ENCODE peak calls at places on chromosomes 12 and 14, in nine cellular contexts. One of them, this sample, is unnamed.

GRCh38 chr12:42744539-42745156 is 155.1 kb upstream of the PRICKLE1 start:
- DNase-seq in cardiac muscle cell: no peak
- DNase-seq in osteoblast: no peak
- DNase-seq in tibial nerve: no peak
- DNase-seq in IMR-90: no peak
- DNase-seq in left ventricle myocardium inferior: no peak
- DNase-seq in CD8-positive, alpha-beta T cell: no peak
- DNase-seq in CD8-positive, alpha-beta memory T cell: no peak
- DNase-seq in heart left ventricle: no peak
- DNase-seq in this sample: no peak

GRCh38 chr14:52825085-52825484 is 33.7 kb upstream of the GNPNAT1 start:
- DNase-seq in cardiac muscle cell: no peak
- DNase-seq in osteoblast: no peak
- DNase-seq in tibial nerve: no peak
- DNase-seq in IMR-90: no peak
- DNase-seq in left ventricle myocardium inferior: no peak
- DNase-seq in CD8-positive, alpha-beta T cell: no peak
- DNase-seq in CD8-positive, alpha-beta memory T cell: no peak
- DNase-seq in heart left ventricle: no peak
- DNase-seq in this sample: no peak

GRCh38 chr14:68924392-68925158 is 54.5 kb downstream of the ACTN1 start:
- DNase-seq in cardiac muscle cell: peak; percentile 93
- DNase-seq in osteoblast: peak; percentile 73
- DNase-seq in tibial nerve: no peak
- DNase-seq in IMR-90: no peak
- DNase-seq in left ventricle myocardium inferior: peak; percentile 46
- DNase-seq in CD8-positive, alpha-beta T cell: no peak
- DNase-seq in CD8-positive, alpha-beta memory T cell: no peak
- DNase-seq in heart left ventricle: peak; percentile 51
- DNase-seq in this sample: peak; percentile 59

GRCh38 chr12:54521291-54522062 is 23.9 kb downstream of the NCKAP1L start:
- DNase-seq in cardiac muscle cell: no peak
- DNase-seq in osteoblast: no peak
- DNase-seq in tibial nerve: no peak
- DNase-seq in IMR-90: no peak
- DNase-seq in left ventricle myocardium inferior: no peak
- DNase-seq in CD8-positive, alpha-beta T cell: no peak
- DNase-seq in CD8-positive, alpha-beta memory T cell: no peak
- DNase-seq in heart left ventricle: no peak
- DNase-seq in this sample: no peak

GRCh38 chr14:71498151-71498734 is 434.0 kb upstream of the RGS6 start:
- DNase-seq in cardiac muscle cell: no peak
- DNase-seq in osteoblast: peak; percentile 73
- DNase-seq in tibial nerve: no peak
- DNase-seq in IMR-90: peak; percentile 78
- DNase-seq in left ventricle myocardium inferior: no peak
- DNase-seq in CD8-positive, alpha-beta T cell: no peak
- DNase-seq in CD8-positive, alpha-beta memory T cell: no peak
- DNase-seq in heart left ventricle: no peak
- DNase-seq in this sample: no peak

GRCh38 chr14:95196268-95196667 is 38.9 kb upstream of the DICER1 start:
- DNase-seq in cardiac muscle cell: peak; percentile 22
- DNase-seq in osteoblast: no peak
- DNase-seq in tibial nerve: no peak
- DNase-seq in IMR-90: no peak
- DNase-seq in left ventricle myocardium inferior: no peak
- DNase-seq in CD8-positive, alpha-beta T cell: no peak
- DNase-seq in CD8-positive, alpha-beta memory T cell: no peak
- DNase-seq in heart left ventricle: no peak
- DNase-seq in this sample: no peak

GRCh38 chr14:24051162-24051788 is 534 bp upstream of the CARMIL3 start:
- DNase-seq in cardiac muscle cell: peak; percentile 7
- DNase-seq in osteoblast: peak; percentile 3
- DNase-seq in tibial nerve: no peak
- DNase-seq in IMR-90: no peak
- DNase-seq in left ventricle myocardium inferior: no peak
- DNase-seq in CD8-positive, alpha-beta T cell: no peak
- DNase-seq in CD8-positive, alpha-beta memory T cell: no peak
- DNase-seq in heart left ventricle: no peak
- DNase-seq in this sample: peak; percentile 35

GRCh38 chr12:121802843-121803698 is 738 bp upstream of the SETD1B start:
- DNase-seq in cardiac muscle cell: peak; percentile 95
- DNase-seq in osteoblast: peak; percentile 99
- DNase-seq in tibial nerve: peak; percentile 95
- DNase-seq in IMR-90: peak; percentile 96
- DNase-seq in left ventricle myocardium inferior: peak; percentile 89
- DNase-seq in CD8-positive, alpha-beta T cell: peak; percentile 86
- DNase-seq in CD8-positive, alpha-beta memory T cell: peak; percentile 96
- DNase-seq in heart left ventricle: peak; percentile 92
- DNase-seq in this sample: peak; percentile 86

GRCh38 chr12:98421336-98421735 is 94.1 kb upstream of the TMPO start:
- DNase-seq in cardiac muscle cell: no peak
- DNase-seq in osteoblast: no peak
- DNase-seq in tibial nerve: no peak
- DNase-seq in IMR-90: no peak
- DNase-seq in left ventricle myocardium inferior: no peak
- DNase-seq in CD8-positive, alpha-beta T cell: no peak
- DNase-seq in CD8-positive, alpha-beta memory T cell: no peak
- DNase-seq in heart left ventricle: no peak
- DNase-seq in this sample: no peak

GRCh38 chr12:131849700-131850553 is 21.7 kb downstream of the MMP17 start:
- DNase-seq in cardiac muscle cell: no peak
- DNase-seq in osteoblast: peak; percentile 30
- DNase-seq in tibial nerve: no peak
- DNase-seq in IMR-90: no peak
- DNase-seq in left ventricle myocardium inferior: no peak
- DNase-seq in CD8-positive, alpha-beta T cell: no peak
- DNase-seq in CD8-positive, alpha-beta memory T cell: no peak
- DNase-seq in heart left ventricle: no peak
- DNase-seq in this sample: no peak
- H3K27me3 ChIP-seq in cardiac muscle cell: no peaks in the 10 kb centered on the region
- H3K27me3 ChIP-seq in osteoblast: no peaks in the 10 kb centered on the region
- H3K27me3 ChIP-seq in tibial nerve: no peaks in the 10 kb centered on the region
- H3K27me3 ChIP-seq in IMR-90: no peaks in the 10 kb centered on the region
- H3K27me3 ChIP-seq in left ventricle myocardium inferior: peaks cover 49% of the 10 kb centered on the region
- H3K27me3 ChIP-seq in CD8-positive, alpha-beta T cell: no peaks in the 10 kb centered on the region
- H3K27me3 ChIP-seq in CD8-positive, alpha-beta memory T cell: no peaks in the 10 kb centered on the region
- H3K27me3 ChIP-seq in heart left ventricle: no peaks in the 10 kb centered on the region
- H3K27me3 ChIP-seq in this sample: no peaks in the 10 kb centered on the region

DNA sequence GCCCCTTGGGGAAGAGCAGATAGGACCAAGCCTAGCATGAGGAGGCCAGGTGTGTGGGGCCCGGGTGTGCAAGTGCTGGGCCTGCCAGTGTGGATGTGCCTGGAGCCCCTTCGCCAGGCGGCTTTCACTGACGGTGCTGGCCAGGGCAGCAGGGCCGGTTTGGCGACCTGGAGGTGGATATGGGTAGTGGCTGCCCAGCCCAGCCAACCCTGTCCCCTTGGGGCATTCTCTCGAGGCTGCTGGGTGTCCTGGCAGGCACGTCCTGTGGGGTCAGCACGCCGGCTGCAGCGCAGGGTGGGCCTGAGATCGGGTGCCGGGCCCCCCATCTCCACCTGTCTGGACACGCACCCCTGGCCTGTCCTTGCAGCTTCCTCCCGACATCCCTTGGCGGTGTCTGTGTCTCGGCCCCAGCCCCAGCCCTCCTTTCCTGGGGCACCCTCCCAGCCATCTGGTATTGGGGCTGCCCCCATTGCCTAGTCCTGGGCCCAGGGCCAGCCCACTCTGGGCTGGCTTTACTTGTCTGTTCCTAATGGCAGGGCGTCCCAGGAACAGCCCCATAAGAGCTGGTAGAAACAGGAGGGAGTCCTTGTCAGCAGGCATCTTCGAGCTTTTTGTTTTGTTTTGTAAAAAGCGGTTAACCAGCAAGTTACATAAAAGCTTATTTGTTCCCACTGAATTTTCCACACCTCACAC is 7.2 kb upstream of the CRIP2 start:
- DNase-seq in cardiac muscle cell: no peak
- DNase-seq in osteoblast: no peak
- DNase-seq in tibial nerve: no peak
- DNase-seq in IMR-90: no peak
- DNase-seq in left ventricle myocardium inferior: no peak
- DNase-seq in CD8-positive, alpha-beta T cell: no peak
- DNase-seq in CD8-positive, alpha-beta memory T cell: no peak
- DNase-seq in heart left ventricle: no peak
- DNase-seq in this sample: no peak
- H3K4me1 ChIP-seq in cardiac muscle cell: peaks cover 62% of the 10 kb centered on the region
- H3K4me1 ChIP-seq in osteoblast: no peaks in the 10 kb centered on the region
- H3K4me1 ChIP-seq in tibial nerve: no peaks in the 10 kb centered on the region
- H3K4me1 ChIP-seq in IMR-90: peaks cover 2% of the 10 kb centered on the region
- H3K4me1 ChIP-seq in left ventricle myocardium inferior: peaks cover 87% of the 10 kb centered on the region
- H3K4me1 ChIP-seq in CD8-positive, alpha-beta T cell: no peaks in the 10 kb centered on the region
- H3K4me1 ChIP-seq in CD8-positive, alpha-beta memory T cell: no peaks in the 10 kb centered on the region
- H3K4me1 ChIP-seq in heart left ventricle: peaks cover 81% of the 10 kb centered on the region
- H3K4me1 ChIP-seq in this sample: peaks cover 9% of the 10 kb centered on the region

GRCh38 chr14:104462651-104463630 is 116.6 kb upstream of the C14orf180 start:
- DNase-seq in cardiac muscle cell: no peak
- DNase-seq in osteoblast: peak; percentile 22
- DNase-seq in tibial nerve: no peak
- DNase-seq in IMR-90: no peak
- DNase-seq in left ventricle myocardium inferior: no peak
- DNase-seq in CD8-positive, alpha-beta T cell: no peak
- DNase-seq in CD8-positive, alpha-beta memory T cell: no peak
- DNase-seq in heart left ventricle: no peak
- DNase-seq in this sample: no peak
- H3K27me3 ChIP-seq in cardiac muscle cell: peaks cover 88% of the 10 kb centered on the region
- H3K27me3 ChIP-seq in osteoblast: peaks cover 4% of the 10 kb centered on the region
- H3K27me3 ChIP-seq in tibial nerve: no peaks in the 10 kb centered on the region
- H3K27me3 ChIP-seq in IMR-90: no peaks in the 10 kb centered on the region
- H3K27me3 ChIP-seq in left ventricle myocardium inferior: peaks cover 90% of the 10 kb centered on the region
- H3K27me3 ChIP-seq in CD8-positive, alpha-beta T cell: peaks cover 8% of the 10 kb centered on the region
- H3K27me3 ChIP-seq in CD8-positive, alpha-beta memory T cell: peaks cover 12% of the 10 kb centered on the region
- H3K27me3 ChIP-seq in heart left ventricle: peaks cover 18% of the 10 kb centered on the region
- H3K27me3 ChIP-seq in this sample: peaks cover 10% of the 10 kb centered on the region

GRCh38 chr12:6199211-6199530 is 1.0 kb upstream of the CD9 start:
- DNase-seq in cardiac muscle cell: no peak
- DNase-seq in osteoblast: no peak
- DNase-seq in tibial nerve: no peak
- DNase-seq in IMR-90: no peak
- DNase-seq in left ventricle myocardium inferior: no peak
- DNase-seq in CD8-positive, alpha-beta T cell: no peak
- DNase-seq in CD8-positive, alpha-beta memory T cell: no peak
- DNase-seq in heart left ventricle: no peak
- DNase-seq in this sample: peak; percentile 57

GRCh38 chr12:6199531-6200265 is 502 bp upstream of the CD9 start:
- DNase-seq in cardiac muscle cell: peak; percentile 54
- DNase-seq in osteoblast: no peak
- DNase-seq in tibial nerve: no peak
- DNase-seq in IMR-90: no peak
- DNase-seq in left ventricle myocardium inferior: no peak
- DNase-seq in CD8-positive, alpha-beta T cell: no peak
- DNase-seq in CD8-positive, alpha-beta memory T cell: no peak
- DNase-seq in heart left ventricle: peak; percentile 66
- DNase-seq in this sample: peak; percentile 90

GRCh38 chr12:6195665-6196535 is 4.3 kb upstream of the CD9 start:
- DNase-seq in cardiac muscle cell: peak; percentile 89
- DNase-seq in osteoblast: peak; percentile 100
- DNase-seq in tibial nerve: peak; percentile 97
- DNase-seq in IMR-90: peak; percentile 91
- DNase-seq in left ventricle myocardium inferior: peak; percentile 84
- DNase-seq in CD8-positive, alpha-beta T cell: peak; percentile 60
- DNase-seq in CD8-positive, alpha-beta memory T cell: peak; percentile 79
- DNase-seq in heart left ventricle: peak; percentile 88
- DNase-seq in this sample: peak; percentile 88

GRCh38 chr12:6198556-6198955 is 1.6 kb upstream of the CD9 start:
- DNase-seq in cardiac muscle cell: no peak
- DNase-seq in osteoblast: no peak
- DNase-seq in tibial nerve: no peak
- DNase-seq in IMR-90: no peak
- DNase-seq in left ventricle myocardium inferior: no peak
- DNase-seq in CD8-positive, alpha-beta T cell: no peak
- DNase-seq in CD8-positive, alpha-beta memory T cell: no peak
- DNase-seq in heart left ventricle: no peak
- DNase-seq in this sample: no peak

GRCh38 chr12:6197996-6198395 is 2.2 kb upstream of the CD9 start:
- DNase-seq in cardiac muscle cell: no peak
- DNase-seq in osteoblast: no peak
- DNase-seq in tibial nerve: no peak
- DNase-seq in IMR-90: no peak
- DNase-seq in left ventricle myocardium inferior: no peak
- DNase-seq in CD8-positive, alpha-beta T cell: no peak
- DNase-seq in CD8-positive, alpha-beta memory T cell: no peak
- DNase-seq in heart left ventricle: no peak
- DNase-seq in this sample: no peak
- H3K4me1 ChIP-seq in cardiac muscle cell: no peaks in the 10 kb centered on the region
- H3K4me1 ChIP-seq in osteoblast: peaks cover 3% of the 10 kb centered on the region
- H3K4me1 ChIP-seq in tibial nerve: no peaks in the 10 kb centered on the region
- H3K4me1 ChIP-seq in IMR-90: peaks cover 19% of the 10 kb centered on the region
- H3K4me1 ChIP-seq in left ventricle myocardium inferior: peaks cover 49% of the 10 kb centered on the region
- H3K4me1 ChIP-seq in CD8-positive, alpha-beta T cell: peaks cover 18% of the 10 kb centered on the region
- H3K4me1 ChIP-seq in CD8-positive, alpha-beta memory T cell: peaks cover 17% of the 10 kb centered on the region
- H3K4me1 ChIP-seq in heart left ventricle: peaks cover 37% of the 10 kb centered on the region
- H3K4me1 ChIP-seq in this sample: peaks cover 53% of the 10 kb centered on the region

GRCh38 chr14:54848910-54849309 is 53.7 kb downstream of the GCH1 start:
- DNase-seq in cardiac muscle cell: no peak
- DNase-seq in osteoblast: no peak
- DNase-seq in tibial nerve: no peak
- DNase-seq in IMR-90: no peak
- DNase-seq in left ventricle myocardium inferior: no peak
- DNase-seq in CD8-positive, alpha-beta T cell: no peak
- DNase-seq in CD8-positive, alpha-beta memory T cell: no peak
- DNase-seq in heart left ventricle: no peak
- DNase-seq in this sample: no peak

GRCh38 chr14:54856152-54856551 is 46.5 kb downstream of the GCH1 start:
- DNase-seq in cardiac muscle cell: no peak
- DNase-seq in osteoblast: no peak
- DNase-seq in tibial nerve: no peak
- DNase-seq in IMR-90: no peak
- DNase-seq in left ventricle myocardium inferior: no peak
- DNase-seq in CD8-positive, alpha-beta T cell: no peak
- DNase-seq in CD8-positive, alpha-beta memory T cell: no peak
- DNase-seq in heart left ventricle: no peak
- DNase-seq in this sample: no peak

GRCh38 chr14:54857830-54858269 is 44.8 kb downstream of the GCH1 start:
- DNase-seq in cardiac muscle cell: no peak
- DNase-seq in osteoblast: no peak
- DNase-seq in tibial nerve: no peak
- DNase-seq in IMR-90: no peak
- DNase-seq in left ventricle myocardium inferior: no peak
- DNase-seq in CD8-positive, alpha-beta T cell: no peak
- DNase-seq in CD8-positive, alpha-beta memory T cell: no peak
- DNase-seq in heart left ventricle: no peak
- DNase-seq in this sample: no peak

GRCh38 chr14:54854181-54854580 is 48.4 kb downstream of the GCH1 start:
- DNase-seq in cardiac muscle cell: no peak
- DNase-seq in osteoblast: no peak
- DNase-seq in tibial nerve: no peak
- DNase-seq in IMR-90: no peak
- DNase-seq in left ventricle myocardium inferior: no peak
- DNase-seq in CD8-positive, alpha-beta T cell: no peak
- DNase-seq in CD8-positive, alpha-beta memory T cell: no peak
- DNase-seq in heart left ventricle: no peak
- DNase-seq in this sample: no peak

GRCh38 chr14:54852215-54852614 is 50.4 kb downstream of the GCH1 start:
- DNase-seq in cardiac muscle cell: no peak
- DNase-seq in osteoblast: no peak
- DNase-seq in tibial nerve: no peak
- DNase-seq in IMR-90: no peak
- DNase-seq in left ventricle myocardium inferior: no peak
- DNase-seq in CD8-positive, alpha-beta T cell: no peak
- DNase-seq in CD8-positive, alpha-beta memory T cell: no peak
- DNase-seq in heart left ventricle: no peak
- DNase-seq in this sample: no peak
- H3K27me3 ChIP-seq in cardiac muscle cell: no peaks in the 10 kb centered on the region
- H3K27me3 ChIP-seq in osteoblast: no peaks in the 10 kb centered on the region
- H3K27me3 ChIP-seq in tibial nerve: no peaks in the 10 kb centered on the region
- H3K27me3 ChIP-seq in IMR-90: peaks cover 7% of the 10 kb centered on the region
- H3K27me3 ChIP-seq in left ventricle myocardium inferior: no peaks in the 10 kb centered on the region
- H3K27me3 ChIP-seq in CD8-positive, alpha-beta T cell: no peaks in the 10 kb centered on the region
- H3K27me3 ChIP-seq in CD8-positive, alpha-beta memory T cell: no peaks in the 10 kb centered on the region
- H3K27me3 ChIP-seq in heart left ventricle: no peaks in the 10 kb centered on the region
- H3K27me3 ChIP-seq in this sample: no peaks in the 10 kb centered on the region

GRCh38 chr14:75044322-75044721 is 6.9 kb downstream of the MLH3 start:
- DNase-seq in cardiac muscle cell: no peak
- DNase-seq in osteoblast: no peak
- DNase-seq in tibial nerve: no peak
- DNase-seq in IMR-90: peak; percentile 86
- DNase-seq in left ventricle myocardium inferior: no peak
- DNase-seq in CD8-positive, alpha-beta T cell: no peak
- DNase-seq in CD8-positive, alpha-beta memory T cell: no peak
- DNase-seq in heart left ventricle: no peak
- DNase-seq in this sample: no peak
- H3K4me1 ChIP-seq in cardiac muscle cell: no peaks in the 10 kb centered on the region
- H3K4me1 ChIP-seq in osteoblast: peaks cover 27% of the 10 kb centered on the region
- H3K4me1 ChIP-seq in tibial nerve: no peaks in the 10 kb centered on the region
- H3K4me1 ChIP-seq in IMR-90: peaks cover 15% of the 10 kb centered on the region
- H3K4me1 ChIP-seq in left ventricle myocardium inferior: peaks cover 38% of the 10 kb centered on the region
- H3K4me1 ChIP-seq in CD8-positive, alpha-beta T cell: peaks cover 7% of the 10 kb centered on the region
- H3K4me1 ChIP-seq in CD8-positive, alpha-beta memory T cell: peaks cover 6% of the 10 kb centered on the region
- H3K4me1 ChIP-seq in heart left ventricle: peaks cover 22% of the 10 kb centered on the region
- H3K4me1 ChIP-seq in this sample: peaks cover 19% of the 10 kb centered on the region

This sample was measured in SJSA1.